ENCODE peak calls at places on chromosomes 3 and 15, in five cellular contexts. W, E, O, Y and C are unnamed samples.

GRCh38 chr3:104126864-104127553 is 1239.7 kb upstream of the ALCAM start:
- DNase-seq in O (no peak), W (no peak), E (no peak), Y (no peak), C (no peak)

GRCh38 chr15:33215941-33216872 is 21.7 kb upstream of the FMN1 start:
- DNase-seq in O (no peak), E (no peak), Y (peak; percentile 44), W (no peak), C (no peak)

GRCh38 chr3:89025185-89025584 is 82.2 kb upstream of the EPHA3 start:
- DNase-seq in W (no peak), E (no peak), Y (no peak), O (no peak), C (no peak)

GRCh38 chr3:194522579-194523046 is 35.8 kb upstream of the ATP13A3 start:
- DNase-seq in Y (no peak), O (no peak), W (no peak), E (no peak), C (no peak)

GRCh38 chr3:102195198-102195948 is 239.4 kb upstream of the ZPLD1 start:
- DNase-seq in W (no peak), Y (peak; percentile 81), O (no peak), E (peak; percentile 45), C (no peak)

GRCh38 chr15:25437751-25438600 is 848 bp downstream of the UBE3A start:
- DNase-seq in O (peak; percentile 79), Y (peak; percentile 37), W (peak; percentile 44), E (peak; percentile 45), C (peak; percentile 32)

GRCh38 chr15:76056931-76057330 is 2.9 kb upstream of the TMEM266 start:
- DNase-seq in O (no peak), E (no peak), W (no peak), Y (no peak), C (no peak)

GRCh38 chr3:29275309-29275708 is 5.6 kb upstream of the RBMS3 start:
- DNase-seq in Y (no peak), O (no peak), E (no peak), W (no peak), C (no peak)

GRCh38 chr15:69591905-69592508 is 139.4 kb downstream of the RPLP1 start:
- DNase-seq in Y (peak; percentile 88), E (no peak), O (no peak), W (no peak), C (no peak)

GRCh38 chr3:107450254-107450653 is 72.5 kb upstream of the BBX start:
- DNase-seq in O (no peak), W (no peak), E (no peak), Y (no peak), C (no peak)

GRCh38 chr15:75201609-75202250 is at the start of gene C15orf39:
- DNase-seq in W (peak; percentile 81), E (peak; percentile 76), Y (peak; percentile 76), O (peak; percentile 96), C (peak; percentile 68)

GRCh38 chr3:39639344-39640236 is 169.8 kb upstream of the MYRIP start:
- DNase-seq in E (no peak), O (no peak), Y (peak; percentile 13), W (no peak), C (no peak)

GRCh38 chr3:196788509-196788908 is 48.9 kb downstream of the PAK2 start:
- DNase-seq in E (no peak), O (peak; percentile 40), W (no peak), Y (no peak), C (no peak)

GRCh38 chr3:115913069-115913686 is 289.9 kb downstream of the GAP43 start:
- DNase-seq in W (no peak), O (no peak), E (no peak), Y (no peak), C (no peak)

GRCh38 chr3:114745322-114746240 is 401.5 kb downstream of the ZBTB20 start:
- DNase-seq in W (no peak), Y (peak; percentile 77), E (no peak), O (no peak), C (no peak)

GRCh38 chr3:153285194-153285641 is 123.2 kb downstream of the RAP2B start:
- DNase-seq in O (no peak), E (no peak), W (no peak), Y (no peak), C (no peak)

GRCh38 chr3:43503067-43503728 is 118.6 kb downstream of the ANO10 start:
- DNase-seq in Y (peak; percentile 41), W (peak; percentile 46), O (peak; percentile 23), E (no peak), C (no peak)

GRCh38 chr15:64305261-64305660 is 50.7 kb downstream of the CSNK1G1 start:
- DNase-seq in E (no peak), O (no peak), Y (no peak), W (no peak), C (no peak)

GRCh38 chr15:69805248-69805953 is 292.3 kb downstream of the TLE3 start:
- DNase-seq in Y (no peak), E (no peak), O (no peak), W (no peak), C (no peak)

GRCh38 chr3:9330166-9330703 is 32.6 kb upstream of the THUMPD3 start:
- DNase-seq in Y (no peak), E (no peak), O (no peak), W (no peak), C (no peak)
- H3K9me3 ChIP-seq in Y (no peaks in the 10 kb centered on the region), E (no peaks in the 10 kb centered on the region), O (no peaks in the 10 kb centered on the region), W (no peaks in the 10 kb centered on the region), C (no peaks in the 10 kb centered on the region)

GRCh38 chr15:87631093-87631492 is 625.4 kb downstream of the NTRK3 start:
- DNase-seq in W (no peak), O (no peak), E (no peak), Y (no peak), C (no peak)

GRCh38 chr15:87634361-87634760 is 622.2 kb downstream of the NTRK3 start:
- DNase-seq in E (no peak), Y (no peak), O (no peak), W (no peak), C (no peak)

GRCh38 chr15:87633471-87633870 is 623.1 kb downstream of the NTRK3 start:
- DNase-seq in W (no peak), E (no peak), Y (no peak), O (no peak), C (no peak)

GRCh38 chr15:87632364-87632763 is 624.2 kb downstream of the NTRK3 start:
- DNase-seq in O (no peak), E (no peak), W (no peak), Y (no peak), C (no peak)

GRCh38 chr15:87631775-87632174 is 624.8 kb downstream of the NTRK3 start:
- DNase-seq in E (no peak), Y (no peak), W (no peak), O (no peak), C (no peak)
- H3K9me3 ChIP-seq in E (no peaks in the 10 kb centered on the region), Y (no peaks in the 10 kb centered on the region), W (no peaks in the 10 kb centered on the region), O (no peaks in the 10 kb centered on the region), C (no peaks in the 10 kb centered on the region)

GRCh38 chr15:77402740-77403379 is 17.0 kb downstream of the PEAK1 start:
- DNase-seq in W (no peak), Y (no peak), E (no peak), O (no peak), C (no peak)

GRCh38 chr15:77395013-77395774 is 24.7 kb downstream of the PEAK1 start:
- DNase-seq in Y (no peak), E (no peak), W (no peak), O (no peak), C (no peak)

GRCh38 chr15:77396692-77397091 is 23.2 kb downstream of the PEAK1 start:
- DNase-seq in Y (no peak), W (no peak), E (no peak), O (no peak), C (no peak)

GRCh38 chr15:77400258-77400657 is 19.6 kb downstream of the PEAK1 start:
- DNase-seq in W (no peak), E (no peak), O (no peak), Y (no peak), C (no peak)

DNA sequence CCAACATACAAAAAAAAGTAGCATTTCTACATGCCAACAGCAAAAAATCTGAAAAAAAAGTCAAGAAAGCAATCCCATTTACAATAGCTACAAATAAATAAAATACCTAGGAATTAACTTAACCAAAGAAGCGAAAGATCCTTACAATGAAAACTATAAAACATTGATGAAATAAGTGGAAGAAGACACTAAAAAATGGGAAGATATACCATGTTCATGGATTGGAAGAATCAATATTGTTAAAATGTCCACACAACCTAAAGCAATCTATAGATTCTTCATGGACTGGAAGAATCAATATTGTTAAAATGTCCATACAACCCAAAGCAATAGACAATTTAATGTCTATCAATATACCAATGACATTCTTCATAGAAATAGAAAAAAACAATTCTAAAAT is 21.0 kb downstream of the PEAK1 start:
- DNase-seq in E (no peak), O (no peak), W (no peak), Y (no peak), C (no peak)
- H3K9me3 ChIP-seq in E (peaks cover 39% of the 10 kb centered on the region), O (peaks cover 35% of the 10 kb centered on the region), W (peaks cover 6% of the 10 kb centered on the region), Y (no peaks in the 10 kb centered on the region), C (peaks cover 5% of the 10 kb centered on the region)

GRCh38 chr3:123843668-123844067 is 40.5 kb downstream of the MYLK start:
- DNase-seq in W (no peak), Y (no peak), E (no peak), O (no peak), C (no peak)
- H3K9me3 ChIP-seq in W (no peaks in the 10 kb centered on the region), Y (no peaks in the 10 kb centered on the region), E (peaks cover 43% of the 10 kb centered on the region), O (peaks cover 32% of the 10 kb centered on the region), C (no peaks in the 10 kb centered on the region)

GRCh38 chr3:191158247-191158646 is 40.8 kb upstream of the OSTN start:
- DNase-seq in O (no peak), W (no peak), E (no peak), Y (no peak), C (no peak)
- H3K9me3 ChIP-seq in O (peaks cover 15% of the 10 kb centered on the region), W (no peaks in the 10 kb centered on the region), E (peaks cover 24% of the 10 kb centered on the region), Y (no peaks in the 10 kb centered on the region), C (peaks cover 6% of the 10 kb centered on the region)